ENCODE peak calls at places on chromosomes 12 and 14, in seven cellular contexts. T, K, B, R, H, Z and U are unnamed samples.

GRCh38 chr12:86186449-86186848 is 69.7 kb downstream of the MGAT4C start:
- DNase-seq in R (no peak), H (no peak), Z (no peak), B (peak), K (no peak), T (no peak), U (no peak)

GRCh38 chr12:71730936-71731335 is 23.7 kb upstream of the RAB21 start:
- DNase-seq in K (no peak), T (no peak), B (no peak), R (no peak), Z (no peak), H (no peak), U (no peak)

GRCh38 chr12:105947906-105948305 is 190.8 kb downstream of the NUAK1 start:
- DNase-seq in T (no peak), B (no peak), H (no peak), K (no peak), R (no peak), Z (peak), U (no peak)

GRCh38 chr12:104370989-104371870 is 67.7 kb downstream of the EID3 start:
- DNase-seq in R (no peak), Z (peak), B (peak), H (no peak), T (no peak), K (no peak), U (peak)

GRCh38 chr14:103123128-103123633 is at the start of gene TNFAIP2:
- DNase-seq in R (no peak), H (no peak), Z (no peak), K (no peak), T (no peak), B (peak), U (no peak)

GRCh38 chr14:68088463-68088862 is 268.9 kb downstream of the RAD51B start:
- DNase-seq in B (no peak), K (no peak), R (no peak), H (no peak), Z (peak), T (no peak), U (no peak)

GRCh38 chr12:119781804-119782203 is 95.3 kb downstream of the CIT start:
- DNase-seq in T (no peak), Z (no peak), R (no peak), K (no peak), H (no peak), B (no peak), U (no peak)

GRCh38 chr14:44963775-44964380 is 1.9 kb downstream of the TOGARAM1 start:
- DNase-seq in B (no peak), K (no peak), Z (no peak), R (no peak), T (no peak), H (no peak), U (peak)

GRCh38 chr14:70013269-70013873 is 134.2 kb downstream of the SMOC1 start:
- DNase-seq in T (peak), K (no peak), B (peak), Z (no peak), R (no peak), H (no peak), U (no peak)

GRCh38 chr12:70853326-70853725 is 67.2 kb downstream of the PTPRR start:
- DNase-seq in R (no peak), H (no peak), K (no peak), B (no peak), Z (peak), T (no peak), U (peak)

GRCh38 chr12:101963703-101964102 is 86.3 kb downstream of the DRAM1 start:
- DNase-seq in K (no peak), T (peak), B (no peak), R (no peak), H (no peak), Z (no peak), U (peak)

GRCh38 chr12:133206390-133206789 is 25.1 kb downstream of the ZNF268 start:
- DNase-seq in H (no peak), R (no peak), B (no peak), K (no peak), T (no peak), Z (no peak), U (no peak)

GRCh38 chr14:69360438-69361108 is 37.5 kb downstream of the ERH start:
- DNase-seq in H (no peak), Z (no peak), K (no peak), R (no peak), T (no peak), B (peak), U (no peak)

GRCh38 chr12:3200032-3200617 is 122.9 kb downstream of the TSPAN9 start:
- DNase-seq in H (no peak), K (no peak), B (peak), T (peak), R (no peak), Z (peak), U (peak)

GRCh38 chr12:122394626-122395194 is 27.8 kb downstream of the CLIP1 start:
- DNase-seq in T (no peak), Z (peak), R (no peak), H (no peak), B (no peak), K (no peak), U (peak)

GRCh38 chr12:86719381-86719780 is 463.2 kb upstream of the MGAT4C start:
- DNase-seq in H (no peak), R (no peak), T (no peak), K (no peak), Z (no peak), B (no peak), U (peak)

DNA sequence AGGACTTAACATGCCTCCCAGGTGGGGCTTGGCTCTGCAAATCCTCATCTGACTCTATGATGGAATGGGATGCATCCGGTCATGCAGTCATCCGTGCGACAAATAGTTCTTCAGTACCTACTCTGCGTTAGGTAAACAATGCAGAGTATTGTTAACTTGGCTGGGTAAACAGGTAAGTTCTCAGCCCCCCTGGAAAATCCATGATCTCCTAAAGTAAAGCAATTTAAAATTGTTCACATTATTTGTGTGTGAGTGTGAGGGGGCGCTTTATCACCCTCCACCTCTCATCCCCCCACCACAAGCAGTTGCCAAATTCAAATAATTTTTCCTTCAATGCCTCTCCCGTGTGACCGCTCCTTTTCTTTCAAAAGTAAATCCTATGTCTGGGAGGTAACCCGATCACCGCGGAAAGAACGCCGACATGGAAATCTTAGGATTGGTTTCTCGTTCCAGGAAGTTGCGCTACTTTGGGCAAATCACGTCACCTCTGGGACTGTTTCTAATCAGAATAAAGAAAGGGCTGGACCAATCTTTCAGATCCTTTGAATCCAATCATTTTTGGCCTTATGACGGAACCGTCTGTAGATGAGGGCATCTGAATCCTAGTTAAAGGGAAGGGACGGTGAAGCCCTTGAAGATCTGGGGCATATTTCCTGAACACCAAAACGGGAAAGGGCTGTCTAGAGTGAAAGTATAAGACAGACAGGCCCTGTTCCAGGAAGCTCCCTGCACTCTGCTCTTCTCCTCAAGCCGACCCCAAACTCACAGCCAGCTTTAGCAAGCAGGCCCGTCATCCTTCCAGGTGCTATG is 44.0 kb upstream of the SINHCAF start:
- DNase-seq in T (peak), Z (peak), H (no peak), B (peak), K (no peak), R (no peak), U (peak)
- H3K4me3 ChIP-seq in T (peak), Z (no peak), H (no peak), B (peak), K (peak), R (peak), U (peak)

GRCh38 chr14:60722836-60723217 is 1.3 kb downstream of the SIX4 start:
- DNase-seq in K (no peak), H (no peak), R (no peak), T (no peak), Z (peak), B (peak), U (peak)

GRCh38 chr14:60722163-60722835 is 1.9 kb downstream of the SIX4 start:
- DNase-seq in K (no peak), B (peak), T (peak), R (no peak), H (no peak), Z (peak), U (peak)

GRCh38 chr14:60721331-60722162 is 2.6 kb downstream of the SIX4 start:
- DNase-seq in H (peak), K (no peak), B (peak), T (peak), Z (peak), R (peak), U (peak)

GRCh38 chr14:60720962-60721330 is 3.2 kb downstream of the SIX4 start:
- DNase-seq in R (no peak), T (no peak), B (no peak), K (no peak), H (no peak), Z (no peak), U (no peak)

DNA sequence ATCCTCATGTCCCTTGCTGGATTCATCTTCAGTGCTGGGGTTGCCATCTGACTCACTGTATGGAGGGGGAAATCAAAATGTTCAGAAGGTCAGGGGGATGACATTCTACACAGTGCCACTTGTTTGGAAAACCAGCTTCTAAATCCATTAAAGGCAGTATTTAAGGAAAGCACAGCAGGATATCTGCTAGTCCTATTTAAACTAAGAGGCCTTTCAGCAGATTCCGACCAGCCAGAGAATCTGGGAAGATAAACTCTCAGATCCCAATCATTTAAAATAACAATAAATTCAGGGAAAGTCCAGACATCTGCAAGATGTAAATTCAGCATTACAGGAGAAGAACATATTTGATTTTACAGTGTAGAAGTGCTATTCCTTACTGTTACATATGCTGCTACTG is 3.8 kb downstream of the SIX4 start:
- DNase-seq in T (no peak), K (no peak), B (no peak), H (no peak), R (no peak), Z (no peak), U (peak)
- H3K4me3 ChIP-seq in T (no peak), K (no peak), B (no peak), H (no peak), R (no peak), Z (peak), U (peak)

GRCh38 chr12:52038447-52038846 is 12.8 kb upstream of the NR4A1 start:
- DNase-seq in H (no peak), Z (peak), T (no peak), B (no peak), R (no peak), K (no peak), U (no peak)
- H3K4me3 ChIP-seq in H (no peak), Z (no peak), T (no peak), B (no peak), R (peak), K (no peak), U (peak)

GRCh38 chr12:19155981-19156734 is 26.6 kb downstream of the PLEKHA5 start:
- DNase-seq in B (no peak), Z (no peak), T (no peak), K (no peak), H (no peak), R (no peak), U (no peak)

GRCh38 chr12:19158909-19159308 is 29.4 kb downstream of the PLEKHA5 start:
- DNase-seq in K (no peak), Z (no peak), H (no peak), B (no peak), R (no peak), T (no peak), U (no peak)

GRCh38 chr12:19151298-19151697 is 21.8 kb downstream of the PLEKHA5 start:
- DNase-seq in Z (peak), R (no peak), B (no peak), K (no peak), H (no peak), T (no peak), U (no peak)

GRCh38 chr12:19153396-19153795 is 23.9 kb downstream of the PLEKHA5 start:
- DNase-seq in K (no peak), T (no peak), H (no peak), B (no peak), Z (no peak), R (no peak), U (no peak)

GRCh38 chr12:19154696-19155095 is 25.2 kb downstream of the PLEKHA5 start:
- DNase-seq in T (no peak), B (no peak), H (no peak), R (no peak), K (no peak), Z (no peak), U (no peak)
- H3K4me3 ChIP-seq in T (no peak), B (no peak), H (no peak), R (no peak), K (no peak), Z (no peak), U (no peak)

DNA sequence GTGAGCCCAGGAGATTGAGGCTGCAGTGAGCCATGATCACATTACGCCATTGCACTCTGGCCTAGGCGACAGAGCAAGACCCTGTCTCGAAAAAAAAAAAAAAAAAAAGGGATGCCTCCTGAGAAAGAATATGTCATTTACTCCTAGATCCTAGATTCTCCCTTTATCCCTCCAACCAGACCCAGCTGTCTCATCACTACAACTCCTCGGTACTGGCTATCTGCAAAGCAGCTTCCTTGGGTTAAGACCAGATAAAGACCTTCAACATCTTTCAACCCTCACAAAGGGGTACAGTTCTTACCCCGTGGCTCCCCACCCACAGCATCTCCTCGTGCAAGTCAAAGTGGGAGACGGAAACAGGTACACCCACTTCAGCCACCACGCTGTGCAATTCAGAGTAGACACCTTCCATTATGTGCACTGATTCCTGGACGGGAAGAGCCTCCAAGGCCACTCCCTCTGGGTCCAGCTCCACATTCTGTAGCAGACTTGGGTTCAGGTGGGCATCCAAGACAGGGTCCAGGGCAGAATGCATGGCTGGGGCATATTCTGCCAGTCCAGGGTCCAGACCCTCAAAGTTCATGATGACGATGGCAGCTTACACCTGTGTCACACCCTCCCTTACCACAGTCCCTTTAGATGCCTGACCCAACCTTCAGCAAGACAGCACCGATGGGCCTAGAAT is 1.1 kb downstream of the PAN2 start:
- DNase-seq in Z (no peak), T (no peak), B (no peak), K (no peak), H (no peak), R (no peak), U (no peak)
- H3K4me3 ChIP-seq in Z (peak), T (peak), B (peak), K (peak), H (peak), R (peak), U (peak)

DNA sequence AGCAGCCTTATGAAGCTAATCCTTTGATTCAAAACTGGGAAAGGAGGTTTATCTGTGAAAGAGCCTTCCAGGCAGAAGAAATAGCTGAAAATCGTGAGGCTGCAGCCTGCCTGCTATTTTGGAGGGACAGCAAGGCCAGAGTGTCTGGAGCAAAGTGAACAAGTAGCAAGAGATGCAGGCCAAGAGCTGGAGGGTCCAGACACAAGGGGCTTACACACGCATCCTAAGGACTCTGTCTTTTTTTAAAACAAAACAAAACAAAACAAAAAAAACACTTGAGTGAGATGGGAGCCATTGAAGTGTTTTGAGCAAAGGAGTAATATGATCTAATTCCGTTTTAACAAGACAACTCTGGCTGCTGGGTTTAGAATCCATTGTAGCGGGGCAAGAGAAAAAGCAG is 76.4 kb upstream of the BCAT1 start:
- DNase-seq in Z (no peak), R (no peak), H (no peak), K (no peak), T (no peak), B (no peak), U (no peak)
- H3K4me3 ChIP-seq in Z (no peak), R (no peak), H (no peak), K (no peak), T (no peak), B (no peak), U (no peak)

DNA sequence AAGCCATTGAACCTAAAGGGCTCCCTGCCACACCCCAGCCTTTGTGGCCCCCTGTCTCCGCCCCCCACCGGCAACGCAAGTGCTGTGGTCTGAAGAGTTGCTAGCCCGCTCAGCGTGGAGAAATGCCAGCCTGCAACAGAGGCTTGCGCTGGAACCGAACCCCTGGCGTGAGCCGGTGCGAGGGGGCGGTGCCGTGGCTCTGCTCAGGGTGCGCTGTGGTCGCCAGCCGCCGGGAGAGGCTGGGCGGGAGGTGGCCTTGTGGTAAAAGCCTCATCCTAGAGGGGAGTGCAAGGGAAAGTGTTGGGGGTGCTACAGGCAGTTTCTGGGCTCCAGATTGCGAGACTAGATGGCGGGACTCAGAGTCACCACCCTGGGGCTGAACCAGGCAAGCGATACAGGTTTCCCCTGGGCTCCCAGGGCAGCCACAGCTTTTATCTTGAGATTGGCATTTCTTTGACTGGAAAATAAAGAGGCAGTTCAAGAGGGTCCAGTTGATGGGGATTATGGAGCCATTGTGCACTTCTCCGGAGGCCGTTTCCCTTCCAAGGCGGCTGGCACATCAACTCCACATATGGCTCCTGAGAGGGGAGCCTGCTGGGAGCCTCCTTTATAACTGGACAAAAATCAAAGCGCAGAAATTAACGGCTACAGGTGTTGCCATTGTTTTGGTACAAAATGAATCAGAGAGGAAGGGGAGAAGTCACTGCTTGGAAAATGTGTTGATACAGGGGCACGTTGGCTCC is 2.3 kb downstream of the PLXNC1 start:
- DNase-seq in B (peak), T (peak), H (peak), Z (no peak), K (peak), R (no peak), U (no peak)
- H3K4me3 ChIP-seq in B (peak), T (peak), H (peak), Z (no peak), K (peak), R (peak), U (peak)